ENCODE peak calls at places on chromosomes 2 and 18, in four cellular contexts. H, F, C and U are unnamed samples.

GRCh38 chr2:109208071-109208950 is 79.3 kb downstream of the SH3RF3 start:
- DNase-seq in H (peak; percentile 63), F (no peak), C (no peak), U (no peak)

GRCh38 chr18:61975526-61976326 is 82.9 kb upstream of the RNF152 start:
- DNase-seq in H (no peak), F (peak; percentile 70), C (no peak), U (no peak)

GRCh38 chr2:128299628-128300027 is 19.0 kb downstream of the HS6ST1 start:
- DNase-seq in H (peak; percentile 85), F (no peak), C (no peak), U (no peak)

GRCh38 chr18:36095936-36096519 is 28.7 kb upstream of the RPRD1A start:
- DNase-seq in H (no peak), F (peak; percentile 62), C (no peak), U (no peak)

GRCh38 chr18:10398571-10398970 is 55.9 kb upstream of the APCDD1 start:
- DNase-seq in H (no peak), F (no peak), C (no peak), U (no peak)

GRCh38 chr2:134774786-134775641 is 56.2 kb upstream of the TMEM163 start:
- DNase-seq in H (no peak), F (no peak), C (no peak), U (no peak)

GRCh38 chr2:128685841-128686497 is 367.3 kb upstream of the HS6ST1 start:
- DNase-seq in H (no peak), F (no peak), C (no peak), U (no peak)

GRCh38 chr2:240958366-240959213 is 39.8 kb upstream of the SNED1 start:
- DNase-seq in H (peak; percentile 5), F (no peak), C (no peak), U (peak; percentile 5)

GRCh38 chr2:164859251-164859818 is 17.7 kb upstream of the COBLL1 start:
- DNase-seq in H (no peak), F (no peak), C (no peak), U (no peak)

GRCh38 chr2:807300-807699 is 130.1 kb upstream of the TMEM18 start:
- DNase-seq in H (no peak), F (no peak), C (no peak), U (no peak)

GRCh38 chr18:4605222-4605621 is 150.1 kb upstream of the DLGAP1 start:
- DNase-seq in H (no peak), F (no peak), C (no peak), U (peak; percentile 42)

GRCh38 chr2:62038980-62039771 is 133.7 kb downstream of the COMMD1 start:
- DNase-seq in H (no peak), F (peak; percentile 78), C (no peak), U (no peak)

GRCh38 chr18:25786778-25787177 is 303.6 kb downstream of the SS18 start:
- DNase-seq in H (no peak), F (no peak), C (no peak), U (no peak)

GRCh38 chr2:111634050-111634784 is 249.8 kb downstream of the ANAPC1 start:
- DNase-seq in H (no peak), F (no peak), C (no peak), U (no peak)

GRCh38 chr18:9708057-9708881 is at the start of gene RAB31:
- DNase-seq in H (peak; percentile 51), F (peak; percentile 32), C (peak; percentile 86), U (peak; percentile 74)

GRCh38 chr2:232459419-232460035 is 3.6 kb downstream of the ALPI start:
- DNase-seq in H (peak; percentile 3), F (no peak), C (peak; percentile 6), U (no peak)

GRCh38 chr18:26901020-26901419 is 35.5 kb upstream of the AQP4 start:
- DNase-seq in H (no peak), F (no peak), C (no peak), U (no peak)

GRCh38 chr2:201930831-201931230 is 102.8 kb upstream of the FZD7 start:
- DNase-seq in H (no peak), F (no peak), C (no peak), U (no peak)

GRCh38 chr2:29290293-29291052 is 175.3 kb downstream of the CLIP4 start:
- DNase-seq in H (no peak), F (no peak), C (no peak), U (no peak)

GRCh38 chr2:12534646-12535263 is 182.0 kb upstream of the TRIB2 start:
- DNase-seq in H (no peak), F (no peak), C (no peak), U (no peak)

GRCh38 chr2:150710916-150711315 is 223.4 kb upstream of the RND3 start:
- DNase-seq in H (no peak), F (no peak), C (no peak), U (peak; percentile 5)

GRCh38 chr2:233448220-233448559 is 93.9 kb downstream of the DGKD start:
- DNase-seq in H (peak; percentile 62), F (no peak), C (no peak), U (peak; percentile 39)

GRCh38 chr2:237090906-237091305 is 5.2 kb downstream of the COPS8 start:
- DNase-seq in H (no peak), F (no peak), C (no peak), U (no peak)

GRCh38 chr2:237083026-237083425 is 2.7 kb upstream of the COPS8 start:
- DNase-seq in H (no peak), F (no peak), C (no peak), U (no peak)

GRCh38 chr2:237084444-237084843 is 1.2 kb upstream of the COPS8 start:
- DNase-seq in H (no peak), F (no peak), C (no peak), U (no peak)

GRCh38 chr2:237081596-237081995 is 4.1 kb upstream of the COPS8 start:
- DNase-seq in H (no peak), F (no peak), C (no peak), U (no peak)

DNA sequence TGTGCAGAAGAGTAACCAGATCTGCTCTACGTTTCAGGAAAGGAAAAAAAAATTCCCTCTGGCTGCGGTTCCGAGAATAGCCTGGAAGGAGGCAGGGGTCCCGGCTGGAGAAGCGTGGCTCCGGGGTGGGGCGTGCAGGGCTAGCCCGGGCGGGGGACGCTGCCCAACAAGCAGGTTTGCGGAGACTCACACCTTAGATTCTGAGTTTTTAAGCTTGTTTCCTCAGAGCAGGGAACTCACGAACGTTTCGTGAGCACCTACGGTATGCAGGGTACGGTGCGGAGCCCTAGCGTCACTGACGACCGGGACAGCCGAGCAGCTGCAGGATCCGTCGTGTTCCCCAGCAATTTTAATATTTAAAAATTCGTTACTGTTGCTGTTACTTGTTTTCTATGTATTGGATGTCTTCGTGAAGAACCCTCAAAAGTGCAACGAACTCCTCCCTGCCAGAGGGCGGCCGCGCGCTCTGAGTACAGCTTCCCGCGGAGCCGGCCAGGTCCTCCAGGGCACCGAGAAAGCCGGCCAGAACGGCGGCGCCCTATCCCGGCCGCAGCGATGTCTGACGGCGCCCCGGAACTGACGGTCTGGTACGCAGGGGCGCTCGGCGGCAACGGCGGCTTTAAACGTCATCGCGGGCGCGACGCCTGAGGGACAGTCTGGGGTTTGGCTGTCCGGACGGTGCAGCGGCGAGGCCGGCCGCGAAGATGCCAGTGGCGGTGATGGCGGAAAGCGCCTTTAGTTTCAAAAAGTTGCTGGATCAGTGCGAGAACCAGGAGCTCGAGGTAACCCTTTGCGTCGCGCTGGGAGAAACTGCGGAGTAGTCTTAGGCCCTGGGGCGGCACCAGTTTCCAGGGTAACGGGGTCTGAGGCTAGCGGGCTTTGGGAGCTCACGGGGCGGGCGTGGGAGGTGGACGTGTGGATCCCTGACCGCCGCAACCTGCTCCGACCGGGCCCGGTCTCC is at the start of gene COPS8:
- DNase-seq in H (peak; percentile 92), F (peak; percentile 94), C (peak; percentile 96), U (peak; percentile 93)
- TF ChIP-seq CTCF in H (peak; percentile 9), F (peak; percentile 12), C (no peak), U (peak; percentile 10)

GRCh38 chr2:217875556-217876252 is 127.1 kb downstream of the TNS1 start:
- DNase-seq in H (no peak), F (no peak), C (no peak), U (no peak)
- TF ChIP-seq CTCF in H (no peak), F (no peak), C (no peak), U (no peak)

DNA sequence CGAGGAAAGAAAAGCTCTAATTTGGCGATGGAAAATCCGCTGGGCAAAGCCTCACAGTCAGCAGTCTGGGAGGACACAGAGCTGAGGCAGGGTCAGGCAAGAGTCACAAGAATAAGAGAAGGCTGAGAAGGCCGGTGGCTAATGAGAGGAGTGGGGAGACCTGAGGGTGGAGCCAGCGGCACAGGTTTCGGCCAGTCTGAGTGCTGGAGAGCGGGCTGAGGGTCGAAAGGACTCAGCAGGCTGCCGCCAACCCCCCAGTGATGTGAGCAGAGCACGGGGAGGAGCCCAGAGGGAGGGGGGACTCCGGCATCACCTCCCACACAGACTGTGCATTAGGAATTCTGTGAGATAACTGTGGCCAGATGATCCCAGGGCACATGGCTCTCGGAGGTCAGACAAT is 500.6 kb upstream of the MYT1L start:
- DNase-seq in H (peak; percentile 84), F (no peak), C (peak; percentile 2), U (peak; percentile 47)
- TF ChIP-seq CTCF in H (peak; percentile 53), F (no peak), C (no peak), U (no peak)

DNA sequence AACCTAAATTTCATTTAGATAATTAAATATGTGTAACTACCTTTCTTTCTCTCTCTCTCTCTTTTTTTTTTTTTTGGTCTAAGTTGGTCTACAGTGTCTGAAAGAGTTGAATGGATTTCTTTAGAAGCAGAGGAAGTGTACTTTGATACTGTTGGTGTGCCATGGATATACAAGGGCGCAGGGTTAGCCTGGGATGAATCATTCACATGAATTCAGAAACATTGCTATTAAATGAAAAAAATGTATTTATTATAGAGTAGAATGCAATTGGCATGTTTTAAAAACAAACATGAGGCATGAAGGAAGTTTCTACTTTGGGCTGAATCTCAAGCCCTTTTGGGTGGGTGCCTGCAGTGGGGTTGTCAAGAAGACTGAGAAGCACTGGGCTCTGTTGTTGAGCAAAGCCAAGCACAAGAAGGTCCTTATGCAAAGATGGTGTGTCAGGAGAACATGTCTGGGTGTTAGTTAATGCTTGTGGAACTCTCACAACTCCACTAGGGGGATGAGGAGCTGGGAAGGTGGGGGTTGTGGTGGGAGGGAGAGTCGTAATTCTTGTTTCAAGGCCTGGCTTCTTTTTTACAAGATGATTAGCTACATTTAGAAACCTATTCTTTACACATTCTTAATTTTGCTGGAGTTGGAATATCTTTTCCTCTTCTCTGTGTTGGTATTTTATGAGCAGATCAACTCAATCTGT is 57.9 kb downstream of the LYPD6 start:
- DNase-seq in H (peak; percentile 14), F (no peak), C (no peak), U (peak; percentile 18)
- TF ChIP-seq CTCF in H (peak; percentile 13), F (no peak), C (no peak), U (peak; percentile 44)

DNA sequence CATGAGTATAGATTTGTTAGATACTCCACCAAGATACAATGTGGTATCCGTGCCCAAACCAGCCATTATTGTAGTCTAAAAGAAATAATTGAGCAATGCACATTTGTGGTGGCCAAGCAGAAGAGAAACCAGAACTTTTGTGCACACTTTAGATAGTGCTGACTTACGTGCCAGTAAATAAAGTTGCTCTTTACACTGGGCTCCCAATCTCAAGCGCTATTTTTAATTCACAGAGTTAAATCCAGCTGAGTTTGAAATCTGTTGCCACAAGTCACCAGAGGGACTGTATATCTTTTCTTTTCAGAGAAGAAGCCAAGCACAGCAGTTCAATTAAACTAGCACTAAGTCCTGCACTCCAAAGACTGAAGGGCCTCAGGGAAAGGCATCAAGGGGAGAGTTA is 680.4 kb downstream of the TDRD15 start:
- DNase-seq in H (no peak), F (no peak), C (no peak), U (no peak)
- TF ChIP-seq CTCF in H (no peak), F (no peak), C (no peak), U (no peak)